ENCODE peak calls at places on chromosomes 11 and 22, in eight cellular contexts. W is activated CD4-positive, alpha-beta memory T cell treated with anti-CD3 and anti-CD28 coated beads, Interleukin-2, amount 10 ng/mL, durations not matched to agents 7 days and 5 days; B is breast epithelium; O is EH; R is activated gamma-delta T cell treated with Interleukin-2 at 50 U/mL for 16 hours; J is thoracic aorta; Y is Calu3; G is CD8-positive, alpha-beta memory T cell. N is an unnamed sample.
A peak's percentile ranks its signal among the peaks of the same experiment; 100 is the strongest.

GRCh38 chr22:47034076-47034808 is 271.8 kb downstream of the TBC1D22A start:
- DNase-seq in W (no peak), B (no peak), O (no peak), R (no peak), J (no peak), Y (no peak), G (no peak), N (no peak)

GRCh38 chr22:37304595-37305343 is 22.5 kb downstream of the CYTH4 start:
- DNase-seq in W (no peak), B (no peak), O (peak; percentile 52), R (no peak), J (no peak), Y (no peak), G (no peak), N (no peak)

GRCh38 chr22:37187891-37188761 is at the start of gene C1QTNF6:
- DNase-seq in W (no peak), B (no peak), O (peak; percentile 79), R (no peak), J (no peak), Y (peak; percentile 39), G (no peak), N (no peak)

GRCh38 chr11:393219-394033 is 583 bp upstream of the PKP3 start:
- DNase-seq in W (no peak), B (peak; percentile 87), O (peak; percentile 92), R (no peak), J (no peak), Y (peak; percentile 94), G (no peak), N (no peak)

GRCh38 chr22:47247609-47248240 is 485.3 kb downstream of the TBC1D22A start:
- DNase-seq in W (no peak), B (no peak), O (no peak), R (no peak), J (no peak), Y (no peak), G (no peak), N (no peak)

GRCh38 chr11:99901175-99901574 is 785.9 kb upstream of the ARHGAP42 start:
- DNase-seq in W (no peak), B (no peak), O (no peak), R (no peak), J (no peak), Y (no peak), G (no peak), N (no peak)

GRCh38 chr11:114040706-114041211 is 18.8 kb upstream of the ZBTB16 start:
- DNase-seq in W (no peak), B (no peak), O (peak; percentile 30), R (no peak), J (no peak), Y (no peak), G (no peak), N (no peak)

GRCh38 chr11:11987503-11988022 is 20.9 kb downstream of the DKK3 start:
- DNase-seq in W (no peak), B (no peak), O (peak; percentile 73), R (peak; percentile 17), J (no peak), Y (peak; percentile 32), G (no peak), N (no peak)

GRCh38 chr22:31866918-31867317 is 77.4 kb upstream of the YWHAH start:
- DNase-seq in W (no peak), B (no peak), O (no peak), R (no peak), J (no peak), Y (no peak), G (no peak), N (no peak)

N was measured in occipital lobe.